ENCODE peak calls at places on chromosomes 7 and 10, in six cellular contexts. One of them, this sample, is unnamed.

GRCh38 chr10:69498711-69499471 is 47.6 kb downstream of the TSPAN15 start:
- DNase-seq in activated effector memory CD4-positive, alpha-beta T cell treated with Interleukin-2 at 50 U/mL for 16 hours: no peak
- DNase-seq in SK-N-DZ: no peak
- DNase-seq in A549: no peak
- DNase-seq in sigmoid colon: peak
- DNase-seq in activated CD4-positive, alpha-beta T cell treated with anti-CD3 and anti-CD28 coated beads for 48 hours: no peak
- DNase-seq in this sample: no peak

GRCh38 chr10:74474022-74474713 is 323.1 kb downstream of the ADK start:
- DNase-seq in activated effector memory CD4-positive, alpha-beta T cell treated with Interleukin-2 at 50 U/mL for 16 hours: no peak
- DNase-seq in SK-N-DZ: no peak
- DNase-seq in A549: no peak
- DNase-seq in sigmoid colon: no peak
- DNase-seq in activated CD4-positive, alpha-beta T cell treated with anti-CD3 and anti-CD28 coated beads for 48 hours: no peak
- DNase-seq in this sample: no peak

GRCh38 chr7:132394283-132395003 is 181.8 kb downstream of the PLXNA4 start:
- DNase-seq in activated effector memory CD4-positive, alpha-beta T cell treated with Interleukin-2 at 50 U/mL for 16 hours: no peak
- DNase-seq in SK-N-DZ: no peak
- DNase-seq in A549: no peak
- DNase-seq in sigmoid colon: no peak
- DNase-seq in activated CD4-positive, alpha-beta T cell treated with anti-CD3 and anti-CD28 coated beads for 48 hours: no peak
- DNase-seq in this sample: no peak

GRCh38 chr7:4021413-4021812 is 660.7 kb upstream of the FOXK1 start:
- DNase-seq in activated effector memory CD4-positive, alpha-beta T cell treated with Interleukin-2 at 50 U/mL for 16 hours: no peak
- DNase-seq in SK-N-DZ: no peak
- DNase-seq in A549: no peak
- DNase-seq in sigmoid colon: no peak
- DNase-seq in activated CD4-positive, alpha-beta T cell treated with anti-CD3 and anti-CD28 coated beads for 48 hours: no peak
- DNase-seq in this sample: no peak

GRCh38 chr10:62637249-62638061 is 167.1 kb upstream of the ADO start:
- DNase-seq in activated effector memory CD4-positive, alpha-beta T cell treated with Interleukin-2 at 50 U/mL for 16 hours: peak
- DNase-seq in SK-N-DZ: no peak
- DNase-seq in A549: no peak
- DNase-seq in sigmoid colon: no peak
- DNase-seq in activated CD4-positive, alpha-beta T cell treated with anti-CD3 and anti-CD28 coated beads for 48 hours: peak
- DNase-seq in this sample: no peak

GRCh38 chr7:117274951-117275350 is 47.9 kb downstream of the WNT2 start:
- DNase-seq in activated effector memory CD4-positive, alpha-beta T cell treated with Interleukin-2 at 50 U/mL for 16 hours: no peak
- DNase-seq in SK-N-DZ: no peak
- DNase-seq in A549: no peak
- DNase-seq in sigmoid colon: no peak
- DNase-seq in activated CD4-positive, alpha-beta T cell treated with anti-CD3 and anti-CD28 coated beads for 48 hours: no peak
- DNase-seq in this sample: no peak

GRCh38 chr7:36391436-36392198 is 2.0 kb downstream of the ANLN start:
- DNase-seq in activated effector memory CD4-positive, alpha-beta T cell treated with Interleukin-2 at 50 U/mL for 16 hours: no peak
- DNase-seq in SK-N-DZ: no peak
- DNase-seq in A549: no peak
- DNase-seq in sigmoid colon: no peak
- DNase-seq in activated CD4-positive, alpha-beta T cell treated with anti-CD3 and anti-CD28 coated beads for 48 hours: peak
- DNase-seq in this sample: no peak

GRCh38 chr7:130938661-130939060 is 204.7 kb upstream of the KLF14 start:
- DNase-seq in activated effector memory CD4-positive, alpha-beta T cell treated with Interleukin-2 at 50 U/mL for 16 hours: no peak
- DNase-seq in SK-N-DZ: no peak
- DNase-seq in A549: no peak
- DNase-seq in sigmoid colon: no peak
- DNase-seq in activated CD4-positive, alpha-beta T cell treated with anti-CD3 and anti-CD28 coated beads for 48 hours: no peak
- DNase-seq in this sample: no peak

GRCh38 chr7:100632951-100633717 is 8.2 kb downstream of the TFR2 start:
- DNase-seq in activated effector memory CD4-positive, alpha-beta T cell treated with Interleukin-2 at 50 U/mL for 16 hours: peak
- DNase-seq in SK-N-DZ: peak
- DNase-seq in A549: peak
- DNase-seq in sigmoid colon: peak
- DNase-seq in activated CD4-positive, alpha-beta T cell treated with anti-CD3 and anti-CD28 coated beads for 48 hours: peak
- DNase-seq in this sample: no peak

GRCh38 chr7:148442933-148443332 is 147.6 kb upstream of the C7orf33 start:
- DNase-seq in activated effector memory CD4-positive, alpha-beta T cell treated with Interleukin-2 at 50 U/mL for 16 hours: no peak
- DNase-seq in SK-N-DZ: no peak
- DNase-seq in A549: no peak
- DNase-seq in sigmoid colon: no peak
- DNase-seq in activated CD4-positive, alpha-beta T cell treated with anti-CD3 and anti-CD28 coated beads for 48 hours: no peak
- DNase-seq in this sample: no peak

GRCh38 chr7:91046322-91047088 is 217.7 kb upstream of the FZD1 start:
- DNase-seq in activated effector memory CD4-positive, alpha-beta T cell treated with Interleukin-2 at 50 U/mL for 16 hours: no peak
- DNase-seq in SK-N-DZ: no peak
- DNase-seq in A549: no peak
- DNase-seq in sigmoid colon: no peak
- DNase-seq in activated CD4-positive, alpha-beta T cell treated with anti-CD3 and anti-CD28 coated beads for 48 hours: no peak
- DNase-seq in this sample: no peak

GRCh38 chr10:54501919-54502318 is 299.1 kb downstream of the PCDH15 start:
- DNase-seq in activated effector memory CD4-positive, alpha-beta T cell treated with Interleukin-2 at 50 U/mL for 16 hours: no peak
- DNase-seq in SK-N-DZ: no peak
- DNase-seq in A549: no peak
- DNase-seq in sigmoid colon: no peak
- DNase-seq in activated CD4-positive, alpha-beta T cell treated with anti-CD3 and anti-CD28 coated beads for 48 hours: no peak
- DNase-seq in this sample: no peak

GRCh38 chr10:115947104-115947503 is 325.9 kb downstream of the GFRA1 start:
- DNase-seq in activated effector memory CD4-positive, alpha-beta T cell treated with Interleukin-2 at 50 U/mL for 16 hours: no peak
- DNase-seq in SK-N-DZ: no peak
- DNase-seq in A549: no peak
- DNase-seq in sigmoid colon: no peak
- DNase-seq in activated CD4-positive, alpha-beta T cell treated with anti-CD3 and anti-CD28 coated beads for 48 hours: no peak
- DNase-seq in this sample: no peak

GRCh38 chr7:47327698-47328391 is 254.1 kb downstream of the TNS3 start:
- DNase-seq in activated effector memory CD4-positive, alpha-beta T cell treated with Interleukin-2 at 50 U/mL for 16 hours: no peak
- DNase-seq in SK-N-DZ: peak
- DNase-seq in A549: no peak
- DNase-seq in sigmoid colon: peak
- DNase-seq in activated CD4-positive, alpha-beta T cell treated with anti-CD3 and anti-CD28 coated beads for 48 hours: no peak
- DNase-seq in this sample: no peak

GRCh38 chr10:15211464-15211979 is 43.0 kb upstream of the NMT2 start:
- DNase-seq in activated effector memory CD4-positive, alpha-beta T cell treated with Interleukin-2 at 50 U/mL for 16 hours: no peak
- DNase-seq in SK-N-DZ: no peak
- DNase-seq in A549: no peak
- DNase-seq in sigmoid colon: no peak
- DNase-seq in activated CD4-positive, alpha-beta T cell treated with anti-CD3 and anti-CD28 coated beads for 48 hours: peak
- DNase-seq in this sample: no peak

GRCh38 chr7:45067582-45067981 is 21.2 kb downstream of the NACAD start:
- DNase-seq in activated effector memory CD4-positive, alpha-beta T cell treated with Interleukin-2 at 50 U/mL for 16 hours: no peak
- DNase-seq in SK-N-DZ: no peak
- DNase-seq in A549: no peak
- DNase-seq in sigmoid colon: no peak
- DNase-seq in activated CD4-positive, alpha-beta T cell treated with anti-CD3 and anti-CD28 coated beads for 48 hours: no peak
- DNase-seq in this sample: no peak

GRCh38 chr7:19175241-19175640 is 30.0 kb upstream of the FERD3L start:
- DNase-seq in activated effector memory CD4-positive, alpha-beta T cell treated with Interleukin-2 at 50 U/mL for 16 hours: no peak
- DNase-seq in SK-N-DZ: no peak
- DNase-seq in A549: no peak
- DNase-seq in sigmoid colon: no peak
- DNase-seq in activated CD4-positive, alpha-beta T cell treated with anti-CD3 and anti-CD28 coated beads for 48 hours: no peak
- DNase-seq in this sample: no peak

GRCh38 chr7:132065973-132066611 is 509.7 kb upstream of the PODXL start:
- DNase-seq in activated effector memory CD4-positive, alpha-beta T cell treated with Interleukin-2 at 50 U/mL for 16 hours: no peak
- DNase-seq in SK-N-DZ: no peak
- DNase-seq in A549: peak
- DNase-seq in sigmoid colon: no peak
- DNase-seq in activated CD4-positive, alpha-beta T cell treated with anti-CD3 and anti-CD28 coated beads for 48 hours: no peak
- DNase-seq in this sample: no peak

GRCh38 chr7:139358541-139359365 is 941 bp upstream of the LUC7L2 start:
- DNase-seq in activated effector memory CD4-positive, alpha-beta T cell treated with Interleukin-2 at 50 U/mL for 16 hours: peak
- DNase-seq in SK-N-DZ: peak
- DNase-seq in A549: peak
- DNase-seq in sigmoid colon: no peak
- DNase-seq in activated CD4-positive, alpha-beta T cell treated with anti-CD3 and anti-CD28 coated beads for 48 hours: peak
- DNase-seq in this sample: peak

GRCh38 chr10:125014984-125015944 is 73.3 kb downstream of the ZRANB1 start:
- DNase-seq in activated effector memory CD4-positive, alpha-beta T cell treated with Interleukin-2 at 50 U/mL for 16 hours: no peak
- DNase-seq in SK-N-DZ: peak
- DNase-seq in A549: no peak
- DNase-seq in sigmoid colon: peak
- DNase-seq in activated CD4-positive, alpha-beta T cell treated with anti-CD3 and anti-CD28 coated beads for 48 hours: no peak
- DNase-seq in this sample: no peak

GRCh38 chr7:105325225-105325904 is 63.4 kb downstream of the SRPK2 start:
- DNase-seq in activated effector memory CD4-positive, alpha-beta T cell treated with Interleukin-2 at 50 U/mL for 16 hours: no peak
- DNase-seq in SK-N-DZ: no peak
- DNase-seq in A549: no peak
- DNase-seq in sigmoid colon: no peak
- DNase-seq in activated CD4-positive, alpha-beta T cell treated with anti-CD3 and anti-CD28 coated beads for 48 hours: no peak
- DNase-seq in this sample: no peak

GRCh38 chr7:2014391-2015241 is 218.1 kb downstream of the MAD1L1 start:
- DNase-seq in activated effector memory CD4-positive, alpha-beta T cell treated with Interleukin-2 at 50 U/mL for 16 hours: no peak
- DNase-seq in SK-N-DZ: no peak
- DNase-seq in A549: no peak
- DNase-seq in sigmoid colon: peak
- DNase-seq in activated CD4-positive, alpha-beta T cell treated with anti-CD3 and anti-CD28 coated beads for 48 hours: no peak
- DNase-seq in this sample: no peak

GRCh38 chr7:2523941-2524807 is 4.6 kb downstream of the LFNG start:
- DNase-seq in activated effector memory CD4-positive, alpha-beta T cell treated with Interleukin-2 at 50 U/mL for 16 hours: no peak
- DNase-seq in SK-N-DZ: no peak
- DNase-seq in A549: peak
- DNase-seq in sigmoid colon: no peak
- DNase-seq in activated CD4-positive, alpha-beta T cell treated with anti-CD3 and anti-CD28 coated beads for 48 hours: no peak
- DNase-seq in this sample: peak

GRCh38 chr7:151249732-151250072 is 1.2 kb upstream of the SMARCD3 start:
- DNase-seq in activated effector memory CD4-positive, alpha-beta T cell treated with Interleukin-2 at 50 U/mL for 16 hours: no peak
- DNase-seq in SK-N-DZ: peak
- DNase-seq in A549: peak
- DNase-seq in sigmoid colon: peak
- DNase-seq in activated CD4-positive, alpha-beta T cell treated with anti-CD3 and anti-CD28 coated beads for 48 hours: no peak
- DNase-seq in this sample: no peak

GRCh38 chr7:77391230-77391629 is 24.9 kb downstream of the GSAP start:
- DNase-seq in activated effector memory CD4-positive, alpha-beta T cell treated with Interleukin-2 at 50 U/mL for 16 hours: no peak
- DNase-seq in SK-N-DZ: no peak
- DNase-seq in A549: no peak
- DNase-seq in sigmoid colon: no peak
- DNase-seq in activated CD4-positive, alpha-beta T cell treated with anti-CD3 and anti-CD28 coated beads for 48 hours: no peak
- DNase-seq in this sample: no peak

GRCh38 chr7:93949468-93949867 is 27.9 kb downstream of the GNG11 start:
- DNase-seq in activated effector memory CD4-positive, alpha-beta T cell treated with Interleukin-2 at 50 U/mL for 16 hours: no peak
- DNase-seq in SK-N-DZ: no peak
- DNase-seq in A549: peak
- DNase-seq in sigmoid colon: no peak
- DNase-seq in activated CD4-positive, alpha-beta T cell treated with anti-CD3 and anti-CD28 coated beads for 48 hours: no peak
- DNase-seq in this sample: no peak

GRCh38 chr10:101974091-101974799 is 81.7 kb downstream of the ARMH3 start:
- DNase-seq in activated effector memory CD4-positive, alpha-beta T cell treated with Interleukin-2 at 50 U/mL for 16 hours: no peak
- DNase-seq in SK-N-DZ: no peak
- DNase-seq in A549: no peak
- DNase-seq in sigmoid colon: no peak
- DNase-seq in activated CD4-positive, alpha-beta T cell treated with anti-CD3 and anti-CD28 coated beads for 48 hours: no peak
- DNase-seq in this sample: no peak

GRCh38 chr7:94540428-94540827 is 30.8 kb downstream of the CASD1 start:
- DNase-seq in activated effector memory CD4-positive, alpha-beta T cell treated with Interleukin-2 at 50 U/mL for 16 hours: no peak
- DNase-seq in SK-N-DZ: no peak
- DNase-seq in A549: no peak
- DNase-seq in sigmoid colon: no peak
- DNase-seq in activated CD4-positive, alpha-beta T cell treated with anti-CD3 and anti-CD28 coated beads for 48 hours: no peak
- DNase-seq in this sample: no peak

GRCh38 chr10:102815790-102816549 is 21.2 kb downstream of the CYP17A1 start:
- DNase-seq in activated effector memory CD4-positive, alpha-beta T cell treated with Interleukin-2 at 50 U/mL for 16 hours: no peak
- DNase-seq in SK-N-DZ: no peak
- DNase-seq in A549: no peak
- DNase-seq in sigmoid colon: peak
- DNase-seq in activated CD4-positive, alpha-beta T cell treated with anti-CD3 and anti-CD28 coated beads for 48 hours: no peak
- DNase-seq in this sample: no peak

GRCh38 chr10:35598379-35598778 is 6.8 kb upstream of the GJD4 start:
- DNase-seq in activated effector memory CD4-positive, alpha-beta T cell treated with Interleukin-2 at 50 U/mL for 16 hours: no peak
- DNase-seq in SK-N-DZ: no peak
- DNase-seq in A549: no peak
- DNase-seq in sigmoid colon: no peak
- DNase-seq in activated CD4-positive, alpha-beta T cell treated with anti-CD3 and anti-CD28 coated beads for 48 hours: no peak
- DNase-seq in this sample: no peak

GRCh38 chr7:155303039-155303593 is 5.4 kb downstream of the INSIG1 start:
- DNase-seq in activated effector memory CD4-positive, alpha-beta T cell treated with Interleukin-2 at 50 U/mL for 16 hours: no peak
- DNase-seq in SK-N-DZ: no peak
- DNase-seq in A549: no peak
- DNase-seq in sigmoid colon: no peak
- DNase-seq in activated CD4-positive, alpha-beta T cell treated with anti-CD3 and anti-CD28 coated beads for 48 hours: no peak
- DNase-seq in this sample: no peak

This sample was measured in omental fat pad.